ENCODE peak calls at places on chromosomes 7 and 10, in six cellular contexts. D is activated naive CD8-positive, alpha-beta T cell treated with anti-CD3 and anti-CD28 coated beads for 36 hours; H is OCI-M1; G is lung microvascular endothelial cell; O is amniotic epithelial cell; V is neuronal stem cell. X is an unnamed sample.

GRCh38 chr10:76711374-76711997 is 926.1 kb downstream of the KCNMA1 start:
- DNase-seq in D (no peak), H (no peak), G (no peak), O (no peak), V (no peak), X (no peak)

GRCh38 chr10:3935141-3935540 is 150.1 kb upstream of the KLF6 start:
- DNase-seq in D (peak), H (no peak), G (no peak), O (peak), V (no peak), X (no peak)

GRCh38 chr10:91389636-91390512 is 20.3 kb upstream of the HECTD2 start:
- DNase-seq in D (no peak), H (peak), G (peak), O (peak), V (peak), X (no peak)

GRCh38 chr7:157032644-157033482 is 22.4 kb upstream of the MNX1 start:
- DNase-seq in D (no peak), H (no peak), G (no peak), O (no peak), V (no peak), X (no peak)

GRCh38 chr7:70595741-70596574 is 536.0 kb upstream of the GALNT17 start:
- DNase-seq in D (peak), H (no peak), G (no peak), O (no peak), V (no peak), X (peak)

GRCh38 chr10:9878429-9878828 is 1139.2 kb upstream of the CELF2 start:
- DNase-seq in D (no peak), H (no peak), G (no peak), O (no peak), V (no peak), X (no peak)

GRCh38 chr10:117237401-117237991 is 3.4 kb upstream of the SLC18A2 start:
- DNase-seq in D (no peak), H (peak), G (no peak), O (no peak), V (no peak), X (no peak)

GRCh38 chr10:110686037-110686436 is 41.9 kb downstream of the RBM20 start:
- DNase-seq in D (no peak), H (no peak), G (peak), O (no peak), V (no peak), X (no peak)

GRCh38 chr7:139725077-139725476 is 52.7 kb downstream of the HIPK2 start:
- DNase-seq in D (no peak), H (no peak), G (peak), O (peak), V (no peak), X (no peak)

GRCh38 chr7:48875300-48875916 is 48.9 kb upstream of the CDC14C start:
- DNase-seq in D (no peak), H (peak), G (no peak), O (no peak), V (peak), X (no peak)

GRCh38 chr7:121395494-121395960 is 581 bp downstream of the FAM3C start:
- DNase-seq in D (peak), H (peak), G (peak), O (no peak), V (no peak), X (peak)

GRCh38 chr7:69412331-69413146 is 185.7 kb upstream of the AUTS2 start:
- DNase-seq in D (peak), H (peak), G (no peak), O (no peak), V (no peak), X (no peak)

GRCh38 chr7:158353606-158354570 is 233.7 kb downstream of the PTPRN2 start:
- DNase-seq in D (peak), H (peak), G (peak), O (no peak), V (peak), X (no peak)

GRCh38 chr7:108263364-108263951 is 133.3 kb upstream of the LAMB4 start:
- DNase-seq in D (no peak), H (no peak), G (no peak), O (no peak), V (no peak), X (no peak)

X was measured in activated gamma-delta T cell.